ENCODE peak calls at places on chromosomes 6 and 20, in eight cellular contexts. O is NCI-H1092 treated with DMSO at 0.1 percent for 48 hours; Z is sigmoid colon; D is stimulated activated CD4-positive, alpha-beta T cell treated with anti-CD3 and anti-CD28 coated beads, Interleukin-1b, Interleukin-23, amount 100 ng/mL, for 4 hours; P is GOT3; E is glutamatergic neuron; X is adrenal gland; M is HFFc6. U is an unnamed sample.

GRCh38 chr6:156557269-156557885 is 219.8 kb upstream of the ARID1B start:
- DNase-seq in X (peak; percentile 39), D (no peak), O (peak; percentile 98), E (peak; percentile 27), M (peak; percentile 25), Z (no peak), P (no peak), U (no peak)

GRCh38 chr20:46638367-46639274 is 12.6 kb downstream of the SLC13A3 start:
- DNase-seq in M (no peak), E (no peak), D (no peak), O (no peak), Z (no peak), X (no peak), P (no peak), U (no peak)

GRCh38 chr20:56981301-56981700 is 285.1 kb downstream of the BMP7 start:
- DNase-seq in E (no peak), D (no peak), M (no peak), P (no peak), X (no peak), Z (no peak), O (no peak), U (no peak)

GRCh38 chr20:53493201-53493908 is 100.3 kb downstream of the ZNF217 start:
- DNase-seq in D (no peak), X (no peak), E (no peak), M (no peak), Z (no peak), P (no peak), O (no peak), U (no peak)

GRCh38 chr6:4371207-4371921 is 236.0 kb upstream of the ECI2 start:
- DNase-seq in P (no peak), E (no peak), O (no peak), X (peak; percentile 95), M (peak; percentile 91), Z (no peak), D (no peak), U (no peak)

GRCh38 chr20:3071610-3072529 is at the start of gene OXT:
- DNase-seq in X (peak; percentile 16), E (peak; percentile 26), M (no peak), P (no peak), O (no peak), D (peak; percentile 68), Z (no peak), U (no peak)

GRCh38 chr6:85113934-85114582 is 335.8 kb upstream of the NT5E start:
- DNase-seq in E (no peak), X (no peak), Z (peak; percentile 67), O (no peak), D (no peak), M (no peak), P (no peak), U (no peak)

GRCh38 chr6:170124836-170125235 is 166.0 kb downstream of the DLL1 start:
- DNase-seq in O (no peak), X (no peak), M (no peak), E (no peak), P (no peak), Z (peak; percentile 41), D (no peak), U (peak; percentile 84)

GRCh38 chr20:59004763-59005522 is 2.1 kb downstream of the CTSZ start:
- DNase-seq in Z (peak; percentile 78), M (no peak), P (no peak), O (no peak), X (peak; percentile 66), E (peak; percentile 11), D (no peak), U (peak; percentile 79)

GRCh38 chr20:39108746-39109145 is 146.6 kb downstream of the DHX35 start:
- DNase-seq in O (no peak), X (peak; percentile 56), P (no peak), D (no peak), E (no peak), Z (no peak), M (peak; percentile 52), U (no peak)

GRCh38 chr6:3227363-3228045 is at the start of gene TUBB2B:
- DNase-seq in Z (peak; percentile 73), P (no peak), D (no peak), M (no peak), E (peak; percentile 99), O (peak; percentile 78), X (no peak), U (no peak)